ENCODE peak calls at places on chromosome 5, in four cellular contexts. J is ovary, N is cardiac muscle cell, Q is GM12865. E is an unnamed sample.

GRCh38 chr5:108380531-108381021 is 1.3 kb downstream of the FBXL17 start:
- DNase-seq in Q (peak), J (peak), N (peak), E (no peak)

GRCh38 chr5:73312146-73312871 is 136.3 kb downstream of the FOXD1 start:
- DNase-seq in J (no peak), Q (peak), N (no peak), E (peak)

GRCh38 chr5:14035859-14036440 is 91.5 kb upstream of the DNAH5 start:
- DNase-seq in Q (no peak), J (no peak), N (peak), E (peak)

GRCh38 chr5:96377597-96377996 is 55.5 kb downstream of the PCSK1 start:
- DNase-seq in J (no peak), N (no peak), Q (no peak), E (no peak)

GRCh38 chr5:149584106-149584505 is 2.8 kb downstream of the ARHGEF37 start:
- DNase-seq in Q (no peak), J (no peak), N (no peak), E (no peak)

GRCh38 chr5:168879929-168880328 is 300.8 kb upstream of the PANK3 start:
- DNase-seq in Q (peak), N (no peak), J (no peak), E (no peak)

GRCh38 chr5:111580956-111581355 is 68.6 kb upstream of the STARD4 start:
- DNase-seq in N (no peak), Q (no peak), J (no peak), E (no peak)

GRCh38 chr5:119250946-119251901 is 104.6 kb upstream of the TNFAIP8 start:
- DNase-seq in Q (no peak), J (no peak), N (no peak), E (no peak)

GRCh38 chr5:76256116-76256889 is 146.8 kb upstream of the IQGAP2 start:
- DNase-seq in J (peak), N (peak), Q (peak), E (peak)

GRCh38 chr5:72988769-72989168 is 32.9 kb downstream of the FCHO2 start:
- DNase-seq in N (no peak), Q (no peak), J (no peak), E (no peak)

GRCh38 chr5:21646469-21646868 is 1206.7 kb downstream of the CDH12 start:
- DNase-seq in Q (no peak), N (no peak), J (no peak), E (no peak)

GRCh38 chr5:93635991-93636390 is 53.0 kb downstream of the NR2F1 start:
- DNase-seq in N (no peak), Q (no peak), J (no peak), E (no peak)

GRCh38 chr5:147187163-147187562 is 47.7 kb upstream of the STK32A start:
- DNase-seq in N (no peak), J (no peak), Q (no peak), E (no peak)

GRCh38 chr5:31413030-31413812 is 118.7 kb downstream of the DROSHA start:
- DNase-seq in J (no peak), N (no peak), Q (no peak), E (no peak)

GRCh38 chr5:39716532-39716971 is 291.8 kb upstream of the DAB2 start:
- DNase-seq in N (peak), Q (peak), J (no peak), E (no peak)

GRCh38 chr5:8828596-8829321 is 717.1 kb downstream of the SEMA5A start:
- DNase-seq in N (no peak), Q (no peak), J (no peak), E (no peak)

GRCh38 chr5:146048994-146049703 is 56.2 kb downstream of the PLAC8L1 start:
- DNase-seq in N (peak), Q (peak), J (no peak), E (peak)

GRCh38 chr5:166979576-166979975 is 1311.9 kb upstream of the WWC1 start:
- DNase-seq in N (no peak), Q (no peak), J (no peak), E (no peak)

GRCh38 chr5:83029912-83030311 is 47.3 kb downstream of the TMEM167A start:
- DNase-seq in Q (no peak), N (no peak), J (no peak), E (peak)

GRCh38 chr5:139903805-139904565 is 108.4 kb downstream of the PSD2 start:
- DNase-seq in Q (peak), J (peak), N (peak), E (no peak)

GRCh38 chr5:100828071-100828689 is 74.9 kb downstream of the ST8SIA4 start:
- DNase-seq in N (no peak), J (no peak), Q (peak), E (no peak)

GRCh38 chr5:175842947-175843793 is 28.2 kb upstream of the CPLX2 start:
- DNase-seq in N (no peak), Q (no peak), J (no peak), E (peak)

GRCh38 chr5:66796306-66797292 is 200.4 kb downstream of the MAST4 start:
- DNase-seq in J (no peak), N (no peak), Q (no peak), E (no peak)

GRCh38 chr5:43309657-43310056 is 3.6 kb downstream of the HMGCS1 start:
- DNase-seq in J (no peak), N (no peak), Q (no peak), E (no peak)

GRCh38 chr5:53010819-53011218 is 21.7 kb downstream of the ITGA2 start:
- DNase-seq in N (no peak), Q (no peak), J (no peak), E (no peak)

GRCh38 chr5:140141241-140141640 is 15.5 kb downstream of the IGIP start:
- DNase-seq in J (no peak), N (no peak), Q (no peak), E (peak)

DNA sequence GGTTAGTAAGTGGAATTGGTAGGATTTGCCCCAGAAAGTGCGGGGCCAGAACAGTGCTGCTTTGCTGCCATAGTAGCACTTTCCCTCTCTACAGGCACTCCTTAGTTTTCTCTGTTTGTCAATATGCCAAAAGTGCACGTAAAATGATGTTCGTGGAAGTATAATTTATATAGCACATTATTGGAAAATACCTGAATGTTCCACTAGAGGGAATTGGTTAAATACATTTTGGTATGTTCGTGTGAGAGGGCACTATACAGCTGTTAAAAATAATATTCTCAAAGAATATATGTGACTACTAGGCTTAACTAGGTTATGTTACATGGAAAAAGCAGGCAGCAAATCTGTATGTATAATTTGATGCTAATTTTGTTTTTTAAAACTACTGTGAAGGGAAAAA is 184.0 kb upstream of the GDNF start:
- DNase-seq in N (no peak), Q (no peak), J (no peak), E (no peak)
- TF ChIP-seq CTCF in N (no peak), Q (no peak), J (no peak), E (no peak)

DNA sequence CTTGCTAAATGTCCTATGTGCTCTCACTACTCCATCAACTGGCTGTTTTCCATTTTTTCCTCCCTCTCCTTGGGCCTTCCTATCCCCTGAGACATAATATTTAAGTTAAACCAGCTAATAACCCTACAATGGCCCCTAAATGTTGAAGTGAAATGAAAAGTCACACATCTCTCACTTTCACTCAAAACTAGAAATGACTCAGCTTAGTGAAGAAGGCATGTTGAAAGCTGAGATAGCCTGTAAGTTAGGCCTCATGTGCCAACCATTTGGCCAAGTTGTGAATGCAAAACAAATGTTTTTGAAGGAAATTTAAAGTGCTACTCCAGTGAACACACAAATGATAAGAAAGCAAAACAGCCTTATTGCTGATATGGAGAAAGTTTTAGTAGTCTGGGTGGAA is 48.8 kb upstream of the CDH10 start:
- DNase-seq in Q (no peak), N (no peak), J (no peak), E (no peak)
- H3K4me3 ChIP-seq in Q (no peak), N (no peak), J (no peak), E (no peak)

DNA sequence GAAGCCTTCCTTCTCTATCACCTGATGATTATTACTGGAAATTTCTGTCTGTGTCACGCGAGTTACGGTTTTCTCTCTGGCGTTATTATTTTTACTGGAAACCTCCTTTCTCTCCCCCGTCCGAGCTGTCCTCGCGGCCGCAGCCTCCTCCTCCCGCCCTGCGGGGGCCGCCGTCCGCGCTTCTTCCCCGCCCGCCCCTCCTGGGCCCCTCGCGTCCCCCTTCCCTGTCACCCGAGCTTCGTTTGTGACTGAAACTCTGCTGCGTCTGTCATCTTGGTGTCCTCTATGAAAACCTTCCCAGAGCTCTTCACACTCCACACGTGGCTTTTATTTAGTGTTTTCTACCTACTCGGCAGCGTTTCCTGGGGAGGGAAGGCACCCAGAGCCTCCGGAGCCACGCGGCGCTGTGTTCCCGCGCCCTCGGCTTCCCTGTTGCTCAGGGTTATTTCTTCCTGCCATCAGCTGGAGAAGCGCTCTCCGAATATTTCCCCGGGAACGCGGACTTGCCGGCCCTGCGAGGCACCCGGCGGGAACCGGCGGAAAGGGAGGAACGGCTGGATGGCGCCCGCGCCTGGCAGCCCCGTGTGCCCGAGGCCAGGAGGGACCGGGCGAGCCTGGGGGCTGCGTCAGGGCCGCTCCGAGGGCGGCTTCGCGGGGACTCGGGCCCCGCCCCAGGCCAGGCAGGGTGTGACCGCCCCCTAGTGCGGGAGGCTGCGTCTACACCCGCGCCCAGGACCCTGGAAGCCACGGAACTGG is 33.9 kb downstream of the TRIP13 start:
- DNase-seq in Q (no peak), N (peak), J (peak), E (no peak)
- TF ChIP-seq CTCF in Q (peak), N (peak), J (no peak), E (peak)

GRCh38 chr5:16505140-16505891 is 39.7 kb upstream of the ZNF622 start:
- DNase-seq in J (no peak), N (no peak), Q (no peak), E (no peak)
- H3K4me3 ChIP-seq in J (no peak), N (no peak), Q (no peak), E (no peak)

DNA sequence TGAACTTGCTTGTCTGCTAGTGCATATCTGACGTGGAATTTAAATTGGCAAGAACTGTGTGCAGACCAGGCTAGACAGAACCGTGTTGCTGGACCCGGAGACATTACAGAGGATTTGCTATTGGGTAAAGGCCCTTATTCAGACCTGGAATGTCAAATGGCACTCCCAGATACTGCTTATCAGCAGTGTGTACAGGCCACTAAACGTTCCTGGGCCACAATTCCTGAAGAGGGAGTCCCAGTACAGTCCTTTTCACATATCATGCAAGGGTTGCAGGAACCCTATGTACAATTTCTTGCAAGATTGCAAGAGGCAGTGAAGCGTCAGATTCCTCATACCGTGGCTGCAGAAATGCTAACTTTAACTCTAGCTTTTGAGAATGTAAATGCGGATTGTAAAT is 13.5 kb upstream of the MCCC2 start:
- DNase-seq in J (no peak), N (peak), Q (no peak), E (no peak)
- TF ChIP-seq CTCF in J (no peak), N (no peak), Q (no peak), E (no peak)

GRCh38 chr5:79563247-79563590 is 49.0 kb upstream of the TENT2 start:
- DNase-seq in N (no peak), Q (no peak), J (no peak), E (no peak)
- H3K4me3 ChIP-seq in N (no peak), Q (no peak), J (no peak), E (no peak)

GRCh38 chr5:136308396-136308795 is 56.9 kb downstream of the TRPC7 start:
- DNase-seq in Q (no peak), J (no peak), N (peak), E (no peak)
- TF ChIP-seq CTCF in Q (no peak), J (no peak), N (peak), E (no peak)

E was measured in AG09309.